ENCODE peak calls at places on chromosome 7, in nine cellular contexts. H is AG10803, Y is aorta, Q is ovary, E is cardiac muscle cell, N is adipocyte, G is suprapubic skin, X is left ventricle myocardium inferior, W is fibroblast of pulmonary artery. M is an unnamed sample.

GRCh38 chr7:20441346-20441745 is 110.6 kb downstream of the ITGB8 start:
- DNase-seq in E (no peak), G (no peak), Y (no peak), X (no peak), Q (no peak), W (no peak), H (no peak), N (no peak), M (no peak)

GRCh38 chr7:37285701-37286475 is 162.8 kb downstream of the ELMO1 start:
- DNase-seq in W (peak), X (no peak), Y (no peak), G (no peak), Q (no peak), N (no peak), E (peak), H (no peak), M (no peak)

GRCh38 chr7:99562832-99563231 is 4.4 kb downstream of the ZNF655 start:
- DNase-seq in G (no peak), W (peak), Q (no peak), Y (no peak), X (no peak), N (peak), H (peak), E (no peak), M (peak)

GRCh38 chr7:158973440-158973839 is 117.1 kb downstream of the DYNC2I1 start:
- DNase-seq in G (no peak), Y (no peak), X (peak), E (peak), W (peak), Q (no peak), H (no peak), N (peak), M (no peak)

GRCh38 chr7:117025891-117026290 is 72.6 kb downstream of the ST7 start:
- DNase-seq in Y (no peak), G (no peak), N (no peak), X (no peak), E (no peak), H (no peak), Q (no peak), W (peak), M (no peak)

GRCh38 chr7:19442016-19442785 is 266.6 kb downstream of the POLR1F start:
- DNase-seq in W (peak), Y (no peak), H (peak), E (peak), N (peak), X (no peak), Q (no peak), G (no peak), M (peak)

GRCh38 chr7:103293526-103293925 is 3.7 kb upstream of the PMPCB start:
- DNase-seq in N (no peak), H (no peak), Q (no peak), W (no peak), G (no peak), Y (no peak), E (no peak), X (no peak), M (no peak)

GRCh38 chr7:96061844-96062243 is 260.1 kb downstream of the SLC25A13 start:
- DNase-seq in H (peak), G (no peak), Q (peak), N (peak), E (no peak), X (no peak), W (peak), Y (no peak), M (no peak)

GRCh38 chr7:37987732-37988131 is 67.3 kb downstream of the EPDR1 start:
- DNase-seq in G (no peak), N (peak), Q (no peak), E (no peak), X (no peak), Y (no peak), H (no peak), W (no peak), M (peak)

GRCh38 chr7:151592868-151593486 is 73.3 kb upstream of the RHEB start:
- DNase-seq in G (no peak), E (no peak), Q (no peak), N (peak), W (peak), H (peak), Y (no peak), X (no peak), M (peak)

GRCh38 chr7:82616059-82616723 is 172.6 kb upstream of the CACNA2D1 start:
- DNase-seq in Y (no peak), E (no peak), G (no peak), W (no peak), X (no peak), N (no peak), Q (no peak), H (no peak), M (no peak)

GRCh38 chr7:118186491-118186890 is 2.5 kb downstream of the LSM8 start:
- DNase-seq in H (no peak), Q (no peak), G (no peak), W (no peak), N (peak), Y (no peak), E (no peak), X (no peak), M (no peak)
- H3K4me3 ChIP-seq in H (no peak), Q (no peak), G (no peak), W (no peak), N (peak), Y (no peak), E (peak), X (no peak), M (no peak)

GRCh38 chr7:24896031-24896433 is 83.9 kb downstream of the OSBPL3 start:
- DNase-seq in E (no peak), Y (no peak), Q (no peak), X (no peak), W (no peak), H (no peak), G (no peak), N (no peak), M (no peak)

GRCh38 chr7:24889611-24890010 is 90.4 kb downstream of the OSBPL3 start:
- DNase-seq in Q (no peak), G (no peak), N (no peak), X (no peak), Y (no peak), W (no peak), E (no peak), H (no peak), M (no peak)

GRCh38 chr7:24888653-24889052 is 91.3 kb downstream of the OSBPL3 start:
- DNase-seq in X (no peak), G (no peak), Y (no peak), E (no peak), Q (no peak), H (no peak), W (no peak), N (no peak), M (no peak)

GRCh38 chr7:24894670-24895221 is 85.2 kb downstream of the OSBPL3 start:
- DNase-seq in E (peak), X (no peak), G (no peak), Q (peak), Y (no peak), N (no peak), H (no peak), W (no peak), M (no peak)

GRCh38 chr7:24891173-24891787 is 88.7 kb downstream of the OSBPL3 start:
- DNase-seq in Y (no peak), G (no peak), W (no peak), Q (no peak), E (no peak), N (no peak), H (no peak), X (no peak), M (no peak)
- H3K4me3 ChIP-seq in Y (no peak), G (no peak), W (no peak), Q (no peak), E (no peak), N (no peak), H (no peak), X (no peak), M (no peak)

DNA sequence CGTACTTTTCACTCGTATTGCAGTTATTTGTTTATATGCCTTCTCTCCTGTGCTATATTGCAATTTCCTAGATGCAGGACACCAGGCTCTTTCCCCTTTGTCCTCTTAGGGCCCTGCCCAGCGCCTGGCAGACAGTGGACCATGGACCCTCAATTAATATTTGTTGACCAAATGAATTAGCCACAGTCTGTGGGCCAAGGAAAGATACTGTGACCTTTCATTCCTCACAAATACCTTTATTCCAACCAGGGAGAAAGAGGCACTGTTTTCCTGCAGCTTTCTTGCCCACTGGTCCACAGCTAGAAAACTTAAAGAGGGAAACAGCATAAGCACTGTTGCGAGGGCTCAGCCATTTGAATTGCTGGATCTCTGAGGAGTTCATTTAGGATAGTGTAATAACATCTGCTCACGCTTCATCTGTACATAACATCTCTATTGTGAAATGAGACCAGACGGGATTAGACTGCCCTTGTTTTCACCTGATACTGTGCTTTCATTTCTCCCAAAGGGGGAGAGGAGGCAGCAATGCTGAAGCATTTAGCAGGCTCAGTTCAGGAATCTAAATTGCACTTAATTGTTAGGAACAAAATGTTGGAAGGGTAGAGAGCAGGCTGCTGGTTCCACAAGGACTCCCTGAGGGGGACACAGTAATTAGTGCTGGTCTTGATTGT is 46.7 kb downstream of the TNS3 start:
- DNase-seq in E (no peak), X (no peak), H (peak), N (peak), G (no peak), Y (no peak), W (no peak), Q (no peak), M (no peak)
- H3K4me3 ChIP-seq in E (no peak), X (no peak), H (no peak), N (no peak), G (no peak), Y (no peak), W (no peak), Q (no peak), M (no peak)

GRCh38 chr7:154167807-154168206 is 115.6 kb downstream of the DPP6 start:
- DNase-seq in X (no peak), W (no peak), Q (no peak), E (no peak), N (no peak), Y (no peak), G (no peak), H (no peak), M (no peak)
- H3K4me3 ChIP-seq in X (no peak), W (no peak), Q (no peak), E (no peak), N (no peak), Y (no peak), G (no peak), H (no peak), M (no peak)

DNA sequence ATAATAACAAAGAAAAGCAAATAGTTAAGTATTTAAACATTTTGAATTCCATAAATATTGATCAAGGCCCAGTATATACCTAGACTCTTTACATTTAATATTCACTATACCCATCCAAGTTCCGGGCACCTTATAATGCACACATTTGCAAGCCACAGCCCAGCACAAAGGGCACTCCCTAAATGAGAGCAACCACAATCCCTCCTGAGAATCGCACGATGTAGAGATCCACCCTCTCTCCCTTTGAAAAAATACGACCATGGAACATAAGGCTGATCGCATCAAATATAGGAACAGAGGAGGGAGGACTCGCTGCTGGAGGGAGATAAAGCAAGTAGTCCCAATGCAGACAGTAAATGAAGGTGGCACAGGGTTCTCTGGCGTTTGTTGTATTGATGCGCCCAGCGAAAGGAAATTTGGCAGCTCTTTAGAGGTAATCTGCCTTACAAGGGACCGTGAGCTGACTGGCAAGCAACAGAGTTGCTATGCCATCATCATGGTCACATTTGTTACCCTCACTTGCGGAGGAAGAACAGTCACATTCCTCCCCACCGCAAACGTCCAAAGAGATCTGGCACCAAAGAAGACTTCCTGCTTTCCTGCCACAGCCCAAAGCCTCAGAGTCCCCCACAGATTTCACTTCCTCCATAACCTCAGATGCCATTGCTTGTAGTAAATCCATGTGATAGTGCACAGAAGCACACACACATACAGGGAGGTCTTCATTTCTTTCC is 16.1 kb upstream of the TAS2R40 start:
- DNase-seq in W (peak), Y (peak), H (peak), X (no peak), N (no peak), G (no peak), E (no peak), Q (no peak), M (no peak)
- H3K4me3 ChIP-seq in W (no peak), Y (no peak), H (no peak), X (no peak), N (no peak), G (no peak), E (no peak), Q (no peak), M (no peak)

M was measured in astrocyte of the cerebellum.